ENCODE peak calls at places on chromosomes 2 and 18, in seven cellular contexts. One of them, this sample, is unnamed.

GRCh38 chr2:15546297-15547098 is 14.6 kb downstream of the NBAS start:
- DNase-seq in skeletal muscle cell: no peak
- DNase-seq in fibroblast of the conjunctiva: no peak
- DNase-seq in LoVo: no peak
- DNase-seq in Daoy: no peak
- DNase-seq in smooth muscle cell of the brain vasculature: no peak
- DNase-seq in activated CD8-positive, alpha-beta memory T cell treated with anti-CD3 and anti-CD28 coated beads for 48 hours: no peak
- DNase-seq in this sample: no peak

GRCh38 chr2:235394278-235394828 is 99.5 kb upstream of the AGAP1 start:
- DNase-seq in skeletal muscle cell: peak
- DNase-seq in LoVo: peak
- DNase-seq in smooth muscle cell of the brain vasculature: no peak
- DNase-seq in Daoy: peak
- DNase-seq in fibroblast of the conjunctiva: peak
- DNase-seq in activated CD8-positive, alpha-beta memory T cell treated with anti-CD3 and anti-CD28 coated beads for 48 hours: no peak
- DNase-seq in this sample: peak

GRCh38 chr2:151827564-151828142 is 568 bp downstream of the ARL5A start:
- DNase-seq in LoVo: peak
- DNase-seq in skeletal muscle cell: no peak
- DNase-seq in Daoy: peak
- DNase-seq in fibroblast of the conjunctiva: no peak
- DNase-seq in smooth muscle cell of the brain vasculature: no peak
- DNase-seq in activated CD8-positive, alpha-beta memory T cell treated with anti-CD3 and anti-CD28 coated beads for 48 hours: peak
- DNase-seq in this sample: no peak

GRCh38 chr2:62469558-62469957 is 36.4 kb downstream of the TMEM17 start:
- DNase-seq in smooth muscle cell of the brain vasculature: no peak
- DNase-seq in fibroblast of the conjunctiva: no peak
- DNase-seq in Daoy: no peak
- DNase-seq in LoVo: no peak
- DNase-seq in activated CD8-positive, alpha-beta memory T cell treated with anti-CD3 and anti-CD28 coated beads for 48 hours: no peak
- DNase-seq in skeletal muscle cell: no peak
- DNase-seq in this sample: no peak

GRCh38 chr18:46627136-46627535 is 29.9 kb downstream of the LOXHD1 start:
- DNase-seq in LoVo: no peak
- DNase-seq in fibroblast of the conjunctiva: no peak
- DNase-seq in smooth muscle cell of the brain vasculature: no peak
- DNase-seq in skeletal muscle cell: no peak
- DNase-seq in Daoy: no peak
- DNase-seq in activated CD8-positive, alpha-beta memory T cell treated with anti-CD3 and anti-CD28 coated beads for 48 hours: no peak
- DNase-seq in this sample: no peak

GRCh38 chr2:204364860-204365530 is 180.3 kb upstream of the PARD3B start:
- DNase-seq in fibroblast of the conjunctiva: no peak
- DNase-seq in Daoy: no peak
- DNase-seq in skeletal muscle cell: no peak
- DNase-seq in activated CD8-positive, alpha-beta memory T cell treated with anti-CD3 and anti-CD28 coated beads for 48 hours: no peak
- DNase-seq in smooth muscle cell of the brain vasculature: no peak
- DNase-seq in LoVo: no peak
- DNase-seq in this sample: no peak

GRCh38 chr18:13201315-13201714 is 17.2 kb upstream of the LDLRAD4 start:
- DNase-seq in LoVo: no peak
- DNase-seq in fibroblast of the conjunctiva: no peak
- DNase-seq in skeletal muscle cell: no peak
- DNase-seq in Daoy: no peak
- DNase-seq in smooth muscle cell of the brain vasculature: no peak
- DNase-seq in activated CD8-positive, alpha-beta memory T cell treated with anti-CD3 and anti-CD28 coated beads for 48 hours: no peak
- DNase-seq in this sample: no peak

GRCh38 chr2:181686566-181687185 is 6.4 kb upstream of the NEUROD1 start:
- DNase-seq in smooth muscle cell of the brain vasculature: no peak
- DNase-seq in LoVo: no peak
- DNase-seq in Daoy: no peak
- DNase-seq in skeletal muscle cell: no peak
- DNase-seq in fibroblast of the conjunctiva: no peak
- DNase-seq in activated CD8-positive, alpha-beta memory T cell treated with anti-CD3 and anti-CD28 coated beads for 48 hours: no peak
- DNase-seq in this sample: no peak

GRCh38 chr18:40413160-40413559 is 1541.9 kb upstream of the PIK3C3 start:
- DNase-seq in Daoy: no peak
- DNase-seq in activated CD8-positive, alpha-beta memory T cell treated with anti-CD3 and anti-CD28 coated beads for 48 hours: no peak
- DNase-seq in skeletal muscle cell: peak
- DNase-seq in LoVo: no peak
- DNase-seq in smooth muscle cell of the brain vasculature: no peak
- DNase-seq in fibroblast of the conjunctiva: peak
- DNase-seq in this sample: no peak

GRCh38 chr2:12585784-12586183 is 131.0 kb upstream of the TRIB2 start:
- DNase-seq in Daoy: no peak
- DNase-seq in fibroblast of the conjunctiva: no peak
- DNase-seq in smooth muscle cell of the brain vasculature: no peak
- DNase-seq in skeletal muscle cell: no peak
- DNase-seq in LoVo: no peak
- DNase-seq in activated CD8-positive, alpha-beta memory T cell treated with anti-CD3 and anti-CD28 coated beads for 48 hours: no peak
- DNase-seq in this sample: no peak

GRCh38 chr2:10501521-10501961 is 53.4 kb upstream of the ODC1 start:
- DNase-seq in fibroblast of the conjunctiva: no peak
- DNase-seq in activated CD8-positive, alpha-beta memory T cell treated with anti-CD3 and anti-CD28 coated beads for 48 hours: no peak
- DNase-seq in skeletal muscle cell: no peak
- DNase-seq in smooth muscle cell of the brain vasculature: no peak
- DNase-seq in LoVo: no peak
- DNase-seq in Daoy: no peak
- DNase-seq in this sample: no peak

GRCh38 chr2:105405291-105405690 is 6.4 kb upstream of the FHL2 start:
- DNase-seq in activated CD8-positive, alpha-beta memory T cell treated with anti-CD3 and anti-CD28 coated beads for 48 hours: no peak
- DNase-seq in smooth muscle cell of the brain vasculature: no peak
- DNase-seq in Daoy: peak
- DNase-seq in skeletal muscle cell: no peak
- DNase-seq in fibroblast of the conjunctiva: no peak
- DNase-seq in LoVo: no peak
- DNase-seq in this sample: no peak

GRCh38 chr2:208179028-208179609 is 10.7 kb downstream of the C2orf80 start:
- DNase-seq in LoVo: no peak
- DNase-seq in smooth muscle cell of the brain vasculature: no peak
- DNase-seq in Daoy: peak
- DNase-seq in fibroblast of the conjunctiva: no peak
- DNase-seq in activated CD8-positive, alpha-beta memory T cell treated with anti-CD3 and anti-CD28 coated beads for 48 hours: no peak
- DNase-seq in skeletal muscle cell: no peak
- DNase-seq in this sample: no peak